ENCODE peak calls at places on chromosome 4, in five cellular contexts. T is NT2/D1; Y is mesendoderm; Q is mesenchymal stem cell; G is effector memory CD4-positive, alpha-beta T cell. Z is an unnamed sample. For H3K27me3 and H3K4me1, the result is how much of the 10 kb centered on the place peaks cover.

GRCh38 chr4:122458625-122459024 is 2.1 kb upstream of the IL2 start:
- DNase-seq in T (peak), Y (peak), Q (peak), G (no peak), Z (no peak)

GRCh38 chr4:65943076-65943475 is 272.8 kb upstream of the EPHA5 start:
- DNase-seq in T (peak), Y (peak), Q (peak), G (no peak), Z (no peak)

GRCh38 chr4:186979966-186980745 is 256.5 kb upstream of the FAT1 start:
- DNase-seq in T (no peak), Y (no peak), Q (peak), G (no peak), Z (no peak)

GRCh38 chr4:20544645-20545044 is 155.6 kb upstream of the PACRGL start:
- DNase-seq in T (peak), Y (peak), Q (peak), G (no peak), Z (no peak)

GRCh38 chr4:110625593-110626292 is 2.9 kb upstream of the PITX2 start:
- DNase-seq in T (no peak), Y (peak), Q (peak), G (no peak), Z (no peak)

GRCh38 chr4:16597829-16598228 is 300.6 kb downstream of the LDB2 start:
- DNase-seq in T (no peak), Y (peak), Q (peak), G (no peak), Z (no peak)

GRCh38 chr4:61614256-61614655 is 414.1 kb downstream of the ADGRL3 start:
- DNase-seq in T (no peak), Y (no peak), Q (peak), G (no peak), Z (no peak)

GRCh38 chr4:118957683-118958082 is 69.0 kb downstream of the SYNPO2 start:
- DNase-seq in T (no peak), Y (no peak), Q (no peak), G (no peak), Z (peak)

GRCh38 chr4:26379837-26380236 is 59.0 kb downstream of the RBPJ start:
- DNase-seq in T (no peak), Y (no peak), Q (no peak), G (no peak), Z (no peak)

GRCh38 chr4:25029479-25030282 is 1.1 kb downstream of the LGI2 start:
- DNase-seq in T (no peak), Y (no peak), Q (no peak), G (no peak), Z (no peak)

GRCh38 chr4:25032126-25032525 is 1.4 kb upstream of the LGI2 start:
- DNase-seq in T (no peak), Y (no peak), Q (no peak), G (no peak), Z (no peak)

GRCh38 chr4:25031077-25031606 is 396 bp upstream of the LGI2 start:
- DNase-seq in T (no peak), Y (peak), Q (peak), G (no peak), Z (no peak)

DNA sequence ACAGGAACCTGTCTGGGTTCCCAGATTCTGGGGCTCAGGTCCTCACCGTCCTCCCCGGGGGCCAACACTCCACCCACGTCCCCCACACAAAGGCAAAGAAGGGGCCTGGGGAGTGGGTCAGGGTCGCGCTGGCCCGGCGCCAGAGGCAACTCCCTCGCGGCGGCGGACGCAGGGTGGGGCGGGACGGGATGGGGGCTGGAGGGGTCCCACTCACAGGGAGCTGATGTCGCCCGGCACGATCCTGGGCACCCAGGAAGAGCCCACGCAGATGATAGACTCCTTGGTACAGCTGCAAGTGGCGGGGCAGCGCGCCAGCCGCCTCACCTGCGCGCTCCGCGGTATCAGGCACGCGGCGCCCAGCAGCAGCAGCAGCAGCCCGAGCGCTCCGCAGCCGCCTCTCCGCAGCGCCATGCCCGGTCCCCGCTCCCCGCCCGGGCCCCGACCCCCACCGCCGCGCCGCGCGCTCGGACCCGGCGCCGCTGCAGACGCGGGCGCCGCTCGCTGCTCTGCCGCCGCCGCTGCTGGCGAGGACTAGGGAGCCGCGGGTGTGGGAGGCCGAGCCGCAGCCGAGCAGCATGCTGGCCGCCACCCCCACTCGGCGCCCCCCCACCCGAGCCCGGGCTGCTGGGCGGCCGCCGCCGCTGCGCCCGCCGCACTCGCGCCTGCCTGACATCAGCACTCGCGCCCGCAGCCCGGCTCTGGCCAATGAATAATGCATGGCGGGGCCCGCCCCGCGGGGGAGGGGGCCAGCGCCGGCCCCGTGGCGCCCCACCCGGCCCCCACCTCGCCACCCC is at the start of gene LGI2:
- DNase-seq in T (no peak), Y (no peak), Q (no peak), G (no peak), Z (no peak)
- H3K4me3 ChIP-seq in T (peak), Y (peak), Q (peak), G (no peak), Z (peak)

GRCh38 chr4:6469898-6470501 is 2.4 kb downstream of the PPP2R2C start:
- DNase-seq in T (no peak), Y (no peak), Q (no peak), G (no peak), Z (no peak)
- H3K27me3 ChIP-seq in T (half or more), Y (under half), Q (half or more), G (under half), Z (under half)

DNA sequence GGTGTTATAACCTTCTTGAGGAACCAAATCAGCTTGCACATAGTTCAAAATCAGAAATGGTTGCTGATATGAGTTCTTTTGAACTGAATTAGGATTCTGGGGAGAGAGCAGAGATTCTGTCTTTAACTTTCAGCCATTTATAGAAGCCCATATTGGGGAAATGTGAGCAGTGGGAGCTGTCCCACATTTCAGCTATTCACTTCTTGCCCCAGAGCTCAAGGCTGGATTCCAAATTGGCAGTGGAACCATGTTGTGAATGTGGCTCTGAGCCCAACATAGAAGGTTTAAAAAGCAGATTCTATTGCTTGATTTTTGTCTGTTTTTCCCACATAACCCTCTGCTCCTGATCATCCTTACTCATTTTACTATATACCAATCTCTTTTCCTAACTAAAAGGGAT is 292.1 kb downstream of the BMPR1B start:
- DNase-seq in T (no peak), Y (no peak), Q (peak), G (no peak), Z (no peak)
- H3K4me1 ChIP-seq in T (under half), Y (under half), Q (under half), G (under half), Z (under half)

GRCh38 chr4:40190465-40190864 is 6.4 kb upstream of the RHOH start:
- DNase-seq in T (no peak), Y (no peak), Q (peak), G (no peak), Z (no peak)
- H3K4me3 ChIP-seq in T (no peak), Y (no peak), Q (no peak), G (peak), Z (no peak)

GRCh38 chr4:1514612-1515011 is 108.4 kb upstream of the NKX1-1 start:
- DNase-seq in T (no peak), Y (no peak), Q (no peak), G (no peak), Z (no peak)

GRCh38 chr4:1513936-1514483 is 107.8 kb upstream of the NKX1-1 start:
- DNase-seq in T (no peak), Y (no peak), Q (no peak), G (no peak), Z (no peak)

GRCh38 chr4:1512081-1512737 is 106.0 kb upstream of the NKX1-1 start:
- DNase-seq in T (no peak), Y (no peak), Q (no peak), G (no peak), Z (no peak)

GRCh38 chr4:1511441-1512041 is 105.3 kb upstream of the NKX1-1 start:
- DNase-seq in T (peak), Y (peak), Q (peak), G (no peak), Z (no peak)

DNA sequence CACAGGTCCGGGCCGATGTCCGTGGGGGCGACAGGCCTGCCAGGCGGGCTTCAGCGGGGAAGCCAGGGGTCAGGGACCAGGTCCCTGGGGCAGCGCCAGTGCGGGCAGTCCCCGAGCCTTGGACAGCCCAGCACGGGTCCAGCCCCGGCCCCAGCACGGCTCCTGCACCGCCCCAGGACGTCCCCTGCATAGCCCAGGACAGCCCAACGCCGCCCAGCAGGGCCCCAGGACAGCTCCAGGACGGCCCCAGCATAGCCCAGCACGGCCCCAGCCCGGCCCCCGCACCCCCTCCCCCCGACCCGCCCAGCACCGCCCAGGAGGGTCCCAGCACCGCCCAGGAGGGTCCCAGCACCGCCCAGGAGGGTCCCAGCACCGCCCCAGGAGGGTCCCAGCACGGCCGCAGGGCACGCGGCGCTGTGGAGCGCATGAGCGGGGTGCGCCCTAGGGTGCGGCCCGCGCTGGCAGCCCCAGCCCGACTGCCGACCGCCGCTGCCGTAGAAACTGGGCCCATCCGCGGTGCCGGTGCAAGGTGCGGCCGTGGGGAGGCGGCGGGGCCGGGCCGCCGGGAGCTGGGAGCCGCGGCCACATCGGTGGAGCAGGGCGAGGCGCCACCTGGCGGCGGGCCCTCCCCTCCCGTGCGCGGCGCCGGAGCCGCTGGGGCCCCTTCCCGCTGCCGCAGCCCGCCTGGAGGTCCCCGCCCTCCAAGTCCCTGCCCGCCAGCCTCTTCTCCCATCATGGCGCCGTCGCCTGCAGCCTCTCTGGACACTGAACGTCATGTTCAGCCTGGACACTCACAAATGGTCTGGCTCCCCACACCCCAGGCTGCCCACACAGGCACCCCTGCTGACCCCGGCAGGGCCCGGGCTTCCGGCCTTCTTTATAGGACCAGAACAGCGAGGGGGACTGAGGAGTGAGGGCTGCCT is 106.8 kb upstream of the NKX1-1 start:
- DNase-seq in T (peak), Y (peak), Q (peak), G (no peak), Z (no peak)
- H3K27me3 ChIP-seq in T (under half), Y (under half), Q (under half), G (under half), Z (half or more)

DNA sequence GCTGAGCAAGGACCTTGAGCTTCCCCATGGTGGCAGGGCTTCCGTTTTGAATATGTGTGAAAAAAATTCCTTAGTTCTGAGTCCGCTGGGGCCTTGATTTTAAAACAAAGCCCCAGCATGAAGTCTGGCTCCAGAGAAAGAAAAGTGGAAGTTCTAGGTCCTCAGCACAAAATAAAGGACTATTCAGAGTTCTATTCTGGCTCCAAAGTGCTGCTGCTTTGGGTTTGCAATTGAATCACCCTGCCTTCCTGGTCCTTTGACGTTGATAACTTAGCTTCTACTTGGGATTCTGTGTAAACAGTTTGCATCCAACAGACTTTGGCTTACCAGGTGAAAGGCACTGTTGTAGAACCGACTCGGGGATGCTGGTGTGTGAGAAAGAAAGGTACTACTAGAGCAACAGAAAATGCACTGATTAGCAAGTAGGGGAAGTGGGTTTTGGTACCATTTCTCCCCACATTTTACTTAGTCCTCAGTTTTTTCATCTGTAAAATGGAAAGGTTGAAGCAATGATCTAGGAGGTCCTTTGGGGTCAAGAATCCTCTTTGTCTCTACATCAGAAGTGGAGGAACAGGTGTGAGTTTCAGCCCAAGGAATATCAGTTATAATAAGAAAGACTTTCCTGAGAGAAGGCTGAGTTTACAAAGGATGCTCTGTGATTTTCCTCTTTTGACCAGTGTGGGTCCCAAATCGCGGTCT is 28.4 kb downstream of the IGFBP7 start:
- DNase-seq in T (peak), Y (peak), Q (no peak), G (no peak), Z (no peak)
- H3K4me1 ChIP-seq in T (under half), Y (under half), Q (under half), G (under half), Z (half or more)

GRCh38 chr4:41202356-41202755 is 12.0 kb downstream of the APBB2 start:
- DNase-seq in T (no peak), Y (no peak), Q (no peak), G (no peak), Z (no peak)
- H3K4me3 ChIP-seq in T (no peak), Y (no peak), Q (no peak), G (no peak), Z (no peak)

GRCh38 chr4:151908734-151909497 is 148.1 kb upstream of the GATB start:
- DNase-seq in T (no peak), Y (no peak), Q (no peak), G (no peak), Z (no peak)
- H3K27me3 ChIP-seq in T (under half), Y (under half), Q (under half), G (under half), Z (under half)

DNA sequence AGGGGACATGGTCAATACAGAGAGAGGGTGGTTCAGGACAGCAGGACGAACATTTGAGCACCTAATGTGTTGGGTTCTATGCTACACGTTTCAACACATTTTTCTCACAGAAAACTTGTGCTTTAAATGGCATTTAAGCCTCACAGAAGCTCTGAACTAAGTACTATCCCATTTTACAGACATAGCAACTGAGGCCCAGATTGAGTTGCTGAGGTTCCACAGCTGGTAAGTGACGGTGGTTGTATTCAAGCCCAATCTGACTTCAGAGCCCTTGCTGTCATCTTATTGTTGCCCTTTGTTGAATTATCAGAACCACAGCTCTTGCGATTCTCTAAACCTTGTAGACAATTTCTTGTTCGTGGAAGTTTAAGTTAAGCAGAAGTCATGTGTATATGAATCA is 116.7 kb downstream of the FNIP2 start:
- DNase-seq in T (no peak), Y (no peak), Q (no peak), G (no peak), Z (no peak)
- H3K4me1 ChIP-seq in T (under half), Y (under half), Q (under half), G (under half), Z (under half)

Z was measured in tibial nerve.